ENCODE peak calls at places on chromosomes 7 and 10, in six cellular contexts. One of them, this sample, is unnamed.
A peak's percentile ranks its signal among the peaks of the same experiment; 100 is the strongest.

GRCh38 chr7:41915861-41916260 is 213.0 kb upstream of the INHBA start:
- DNase-seq in testis: no peak
- DNase-seq in nephron progenitor cell: no peak
- DNase-seq in fibroblast of mammary gland: peak; percentile 30
- DNase-seq in thoracic aorta: no peak
- DNase-seq in A549: no peak
- DNase-seq in this sample: no peak

GRCh38 chr10:132616995-132617780 is 79.6 kb downstream of the INPP5A start:
- DNase-seq in thoracic aorta: no peak
- DNase-seq in A549: no peak
- DNase-seq in fibroblast of mammary gland: no peak
- DNase-seq in nephron progenitor cell: no peak
- DNase-seq in testis: no peak
- DNase-seq in this sample: no peak

GRCh38 chr7:41574377-41574776 is 128.5 kb downstream of the INHBA start:
- DNase-seq in fibroblast of mammary gland: peak; percentile 17
- DNase-seq in thoracic aorta: no peak
- DNase-seq in A549: no peak
- DNase-seq in testis: no peak
- DNase-seq in nephron progenitor cell: no peak
- DNase-seq in this sample: no peak

GRCh38 chr7:102925962-102926825 is 13.4 kb downstream of the LRRC17 start:
- DNase-seq in A549: no peak
- DNase-seq in fibroblast of mammary gland: peak; percentile 51
- DNase-seq in nephron progenitor cell: no peak
- DNase-seq in thoracic aorta: no peak
- DNase-seq in testis: no peak
- DNase-seq in this sample: no peak

GRCh38 chr7:92904292-92905131 is 68.1 kb upstream of the CDK6 start:
- DNase-seq in thoracic aorta: no peak
- DNase-seq in fibroblast of mammary gland: peak; percentile 96
- DNase-seq in testis: no peak
- DNase-seq in nephron progenitor cell: no peak
- DNase-seq in A549: peak; percentile 48
- DNase-seq in this sample: no peak

GRCh38 chr10:113023017-113023416 is 73.0 kb downstream of the TCF7L2 start:
- DNase-seq in thoracic aorta: no peak
- DNase-seq in nephron progenitor cell: no peak
- DNase-seq in fibroblast of mammary gland: no peak
- DNase-seq in testis: no peak
- DNase-seq in A549: no peak
- DNase-seq in this sample: no peak

GRCh38 chr10:96501985-96502384 is 11.7 kb downstream of the TLL2 start:
- DNase-seq in testis: no peak
- DNase-seq in fibroblast of mammary gland: peak; percentile 3
- DNase-seq in thoracic aorta: no peak
- DNase-seq in A549: no peak
- DNase-seq in nephron progenitor cell: no peak
- DNase-seq in this sample: no peak

GRCh38 chr10:98267894-98268693 is at the start of gene LOXL4:
- DNase-seq in A549: peak; percentile 21
- DNase-seq in nephron progenitor cell: peak; percentile 53
- DNase-seq in testis: no peak
- DNase-seq in thoracic aorta: no peak
- DNase-seq in fibroblast of mammary gland: peak; percentile 39
- DNase-seq in this sample: no peak

GRCh38 chr7:98921608-98922372 is 43.5 kb downstream of the TRRAP start:
- DNase-seq in A549: peak; percentile 26
- DNase-seq in thoracic aorta: no peak
- DNase-seq in testis: no peak
- DNase-seq in fibroblast of mammary gland: peak; percentile 10
- DNase-seq in nephron progenitor cell: no peak
- DNase-seq in this sample: no peak

GRCh38 chr10:112811741-112812551 is 138.1 kb upstream of the TCF7L2 start:
- DNase-seq in fibroblast of mammary gland: peak; percentile 92
- DNase-seq in thoracic aorta: peak; percentile 35
- DNase-seq in A549: peak; percentile 96
- DNase-seq in nephron progenitor cell: no peak
- DNase-seq in testis: no peak
- DNase-seq in this sample: no peak

GRCh38 chr7:100516135-100516812 is 22.7 kb upstream of the AGFG2 start:
- DNase-seq in A549: peak; percentile 14
- DNase-seq in fibroblast of mammary gland: peak; percentile 96
- DNase-seq in thoracic aorta: no peak
- DNase-seq in testis: peak; percentile 63
- DNase-seq in nephron progenitor cell: no peak
- DNase-seq in this sample: no peak

GRCh38 chr7:127393370-127394058 is 1.0 kb upstream of the ZNF800 start:
- DNase-seq in fibroblast of mammary gland: no peak
- DNase-seq in nephron progenitor cell: peak; percentile 12
- DNase-seq in thoracic aorta: no peak
- DNase-seq in testis: peak; percentile 43
- DNase-seq in A549: no peak
- DNase-seq in this sample: no peak

GRCh38 chr7:57205000-57205399 is 72.8 kb upstream of the ZNF479 start:
- DNase-seq in A549: no peak
- DNase-seq in fibroblast of mammary gland: no peak
- DNase-seq in nephron progenitor cell: no peak
- DNase-seq in testis: no peak
- DNase-seq in thoracic aorta: no peak
- DNase-seq in this sample: no peak

GRCh38 chr7:127392182-127392565 is 334 bp downstream of the ZNF800 start:
- DNase-seq in fibroblast of mammary gland: peak; percentile 49
- DNase-seq in A549: peak; percentile 82
- DNase-seq in testis: peak; percentile 73
- DNase-seq in thoracic aorta: peak; percentile 9
- DNase-seq in nephron progenitor cell: peak; percentile 69
- DNase-seq in this sample: peak; percentile 65

GRCh38 chr10:43263551-43264323 is 3.1 kb downstream of the RASGEF1A start:
- DNase-seq in testis: no peak
- DNase-seq in A549: peak; percentile 30
- DNase-seq in nephron progenitor cell: no peak
- DNase-seq in thoracic aorta: no peak
- DNase-seq in fibroblast of mammary gland: no peak
- DNase-seq in this sample: no peak
- TF ChIP-seq CTCF in testis: no peak
- TF ChIP-seq CTCF in A549: peak; percentile 9
- TF ChIP-seq CTCF in nephron progenitor cell: peak; percentile 29
- TF ChIP-seq CTCF in thoracic aorta: no peak
- TF ChIP-seq CTCF in fibroblast of mammary gland: no peak
- TF ChIP-seq CTCF in this sample: peak; percentile 60

GRCh38 chr7:79282051-79282694 is 171.3 kb downstream of the MAGI2 start:
- DNase-seq in A549: peak; percentile 79
- DNase-seq in fibroblast of mammary gland: peak; percentile 83
- DNase-seq in testis: peak; percentile 33
- DNase-seq in thoracic aorta: no peak
- DNase-seq in nephron progenitor cell: peak; percentile 10
- DNase-seq in this sample: no peak
- TF ChIP-seq CTCF in A549: peak; percentile 46
- TF ChIP-seq CTCF in fibroblast of mammary gland: peak; percentile 51
- TF ChIP-seq CTCF in testis: no peak
- TF ChIP-seq CTCF in thoracic aorta: no peak
- TF ChIP-seq CTCF in nephron progenitor cell: peak; percentile 15
- TF ChIP-seq CTCF in this sample: no peak

GRCh38 chr7:97844036-97844435 is 28.2 kb downstream of the ASNS start:
- DNase-seq in testis: no peak
- DNase-seq in fibroblast of mammary gland: peak; percentile 24
- DNase-seq in thoracic aorta: no peak
- DNase-seq in nephron progenitor cell: no peak
- DNase-seq in A549: peak; percentile 18
- DNase-seq in this sample: no peak
- TF ChIP-seq CTCF in testis: no peak
- TF ChIP-seq CTCF in fibroblast of mammary gland: peak; percentile 26
- TF ChIP-seq CTCF in thoracic aorta: no peak
- TF ChIP-seq CTCF in nephron progenitor cell: no peak
- TF ChIP-seq CTCF in A549: no peak
- TF ChIP-seq CTCF in this sample: no peak

DNA sequence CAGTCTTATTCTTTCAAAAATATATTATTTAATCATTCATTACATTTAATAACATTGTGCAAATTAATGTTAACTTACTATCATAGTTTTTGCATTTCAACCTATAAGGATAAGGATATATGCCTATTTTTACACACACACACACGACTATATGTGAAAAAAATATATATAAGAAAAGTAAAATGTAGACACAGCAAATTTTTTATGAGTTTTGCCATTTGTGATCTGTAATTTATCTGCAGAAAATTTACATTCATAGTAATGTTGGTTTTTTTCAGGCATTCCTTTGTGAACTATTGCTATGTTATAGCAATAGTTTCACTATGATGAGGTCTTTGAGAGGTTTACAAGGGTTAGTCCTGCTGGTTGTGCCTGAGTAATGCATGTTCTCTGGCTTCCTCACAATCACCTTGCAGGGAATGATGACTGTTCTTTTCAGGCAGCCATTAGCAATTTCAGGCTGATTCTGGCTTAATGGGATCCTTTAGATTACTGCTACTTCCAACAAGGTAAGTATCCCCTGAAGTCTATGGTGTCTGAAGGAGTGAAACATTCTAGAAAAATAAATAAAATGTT is 183.7 kb upstream of the CDK1 start:
- DNase-seq in thoracic aorta: no peak
- DNase-seq in nephron progenitor cell: no peak
- DNase-seq in A549: peak; percentile 14
- DNase-seq in testis: no peak
- DNase-seq in fibroblast of mammary gland: peak; percentile 8
- DNase-seq in this sample: no peak
- TF ChIP-seq CTCF in thoracic aorta: no peak
- TF ChIP-seq CTCF in nephron progenitor cell: no peak
- TF ChIP-seq CTCF in A549: no peak
- TF ChIP-seq CTCF in testis: no peak
- TF ChIP-seq CTCF in fibroblast of mammary gland: no peak
- TF ChIP-seq CTCF in this sample: peak; percentile 36

DNA sequence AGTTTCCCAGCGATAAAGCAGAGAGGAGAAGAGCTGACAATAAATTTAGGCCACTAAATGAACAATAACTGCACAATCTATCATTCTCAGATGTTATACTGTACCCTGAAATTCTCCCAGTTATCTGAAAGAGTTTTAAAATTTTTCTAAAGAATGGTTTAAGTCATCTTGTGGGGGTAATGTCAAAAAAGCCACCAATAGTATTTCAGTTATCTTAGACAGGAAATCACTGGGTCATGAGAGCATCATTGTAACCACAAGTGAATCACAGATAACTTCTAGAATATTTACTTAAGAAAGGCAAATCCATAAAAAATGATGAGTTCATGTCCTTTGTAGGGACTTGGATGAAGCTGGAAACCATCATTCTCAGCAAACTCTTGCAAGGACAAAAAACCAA is 147.1 kb downstream of the DNAJB9 start:
- DNase-seq in A549: no peak
- DNase-seq in testis: no peak
- DNase-seq in fibroblast of mammary gland: peak; percentile 25
- DNase-seq in thoracic aorta: no peak
- DNase-seq in nephron progenitor cell: no peak
- DNase-seq in this sample: no peak
- TF ChIP-seq CTCF in A549: no peak
- TF ChIP-seq CTCF in testis: no peak
- TF ChIP-seq CTCF in fibroblast of mammary gland: no peak
- TF ChIP-seq CTCF in thoracic aorta: no peak
- TF ChIP-seq CTCF in nephron progenitor cell: no peak
- TF ChIP-seq CTCF in this sample: no peak

GRCh38 chr7:36300696-36301350 is 88.8 kb upstream of the ANLN start:
- DNase-seq in A549: no peak
- DNase-seq in testis: no peak
- DNase-seq in fibroblast of mammary gland: no peak
- DNase-seq in nephron progenitor cell: no peak
- DNase-seq in thoracic aorta: no peak
- DNase-seq in this sample: no peak
- TF ChIP-seq CTCF in A549: no peak
- TF ChIP-seq CTCF in testis: no peak
- TF ChIP-seq CTCF in fibroblast of mammary gland: no peak
- TF ChIP-seq CTCF in nephron progenitor cell: no peak
- TF ChIP-seq CTCF in thoracic aorta: no peak
- TF ChIP-seq CTCF in this sample: no peak